ENCODE peak calls at places on chromosomes 1 and 21, in six cellular contexts. T is suprapubic skin, R is psoas muscle, H is brain microvascular endothelial cell, C is HCT116, M is dorsolateral prefrontal cortex. K is an unnamed sample.

GRCh38 chr1:236009857-236010256 is 55.0 kb downstream of the NID1 start:
- DNase-seq in T (no peak), R (no peak), H (peak; percentile 69), C (no peak), M (no peak), K (no peak)

GRCh38 chr1:84740050-84740714 is 49.9 kb upstream of the SSX2IP start:
- DNase-seq in T (no peak), R (no peak), H (no peak), C (no peak), M (no peak), K (no peak)

GRCh38 chr21:46413365-46413696 is 45.4 kb upstream of the DIP2A start:
- DNase-seq in T (no peak), R (no peak), H (no peak), C (no peak), M (no peak), K (no peak)

GRCh38 chr1:5968161-5968736 is 24.0 kb downstream of the NPHP4 start:
- DNase-seq in T (peak; percentile 24), R (no peak), H (no peak), C (no peak), M (no peak), K (no peak)

GRCh38 chr1:23421752-23422312 is 2.7 kb downstream of the TCEA3 start:
- DNase-seq in T (no peak), R (no peak), H (peak; percentile 21), C (no peak), M (no peak), K (no peak)

GRCh38 chr21:39696620-39697019 is 48.4 kb upstream of the IGSF5 start:
- DNase-seq in T (no peak), R (no peak), H (no peak), C (no peak), M (no peak), K (no peak)

GRCh38 chr21:46084041-46084561 is 13.8 kb upstream of the COL6A2 start:
- DNase-seq in T (no peak), R (no peak), H (no peak), C (no peak), M (no peak), K (peak; percentile 73)

GRCh38 chr1:27074175-27074780 is 61.6 kb upstream of the TENT5B start:
- DNase-seq in T (no peak), R (no peak), H (peak; percentile 29), C (no peak), M (no peak), K (no peak)

GRCh38 chr1:224637936-224638335 is 21.8 kb downstream of the CNIH3 start:
- DNase-seq in T (no peak), R (no peak), H (no peak), C (no peak), M (no peak), K (no peak)

GRCh38 chr1:6202256-6202655 is 2.9 kb upstream of the RPL22 start:
- DNase-seq in T (no peak), R (no peak), H (no peak), C (no peak), M (no peak), K (no peak)

GRCh38 chr1:1550591-1551432 is 10.4 kb upstream of the TMEM240 start:
- DNase-seq in T (no peak), R (no peak), H (peak; percentile 71), C (no peak), M (no peak), K (no peak)
- TF ChIP-seq CTCF in T (peak; percentile 31), R (peak; percentile 40), H (peak; percentile 80), C (peak; percentile 8), M (no peak), K (no peak)

GRCh38 chr1:2984399-2985061 is 36.7 kb upstream of the ACTRT2 start:
- DNase-seq in T (peak; percentile 42), R (no peak), H (no peak), C (no peak), M (peak; percentile 41), K (no peak)

GRCh38 chr1:2985694-2986548 is 35.3 kb upstream of the ACTRT2 start:
- DNase-seq in T (no peak), R (no peak), H (no peak), C (no peak), M (no peak), K (no peak)

GRCh38 chr1:2983706-2984398 is 37.4 kb upstream of the ACTRT2 start:
- DNase-seq in T (peak; percentile 38), R (no peak), H (no peak), C (no peak), M (no peak), K (no peak)

GRCh38 chr1:2986549-2987305 is 34.5 kb upstream of the ACTRT2 start:
- DNase-seq in T (no peak), R (no peak), H (no peak), C (no peak), M (no peak), K (no peak)

DNA sequence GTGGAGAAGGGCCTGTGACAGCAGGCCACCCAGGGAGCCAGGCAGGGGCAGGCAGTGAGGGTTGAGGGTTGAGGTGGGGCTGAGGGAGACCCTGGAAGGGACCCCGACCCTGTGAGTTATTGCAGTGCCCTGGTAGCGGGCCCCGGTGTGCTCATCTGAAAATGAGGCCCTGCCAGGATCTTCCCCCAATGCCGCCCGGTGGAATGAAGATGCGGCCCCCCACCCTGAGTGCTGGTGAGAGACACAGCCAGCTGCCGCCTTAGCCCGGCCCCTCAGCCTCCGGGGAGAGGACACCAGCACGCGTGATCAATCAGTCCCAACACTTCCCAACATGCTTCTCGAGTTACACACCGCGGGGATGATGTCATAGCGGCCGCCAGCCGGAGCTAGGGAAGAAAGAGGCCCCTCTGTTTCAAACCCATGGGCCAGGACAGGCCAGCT is 36.1 kb upstream of the ACTRT2 start:
- DNase-seq in T (peak; percentile 35), R (no peak), H (no peak), C (no peak), M (peak; percentile 71), K (peak; percentile 70)
- H3K27me3 ChIP-seq in T (peaks cover 66% of the 10 kb centered on the region), R (peaks cover 3% of the 10 kb centered on the region), H (no peaks in the 10 kb centered on the region), C (no peaks in the 10 kb centered on the region), M (no peaks in the 10 kb centered on the region), K (no peaks in the 10 kb centered on the region)

GRCh38 chr1:193059282-193060225 is at the start of the genes RO60 and UCHL5:
- DNase-seq in T (peak; percentile 98), R (peak; percentile 96), H (peak; percentile 97), C (peak; percentile 99), M (peak; percentile 97), K (peak; percentile 98)

GRCh38 chr1:193054169-193054675 is 4.9 kb downstream of the UCHL5 start:
- DNase-seq in T (no peak), R (no peak), H (no peak), C (no peak), M (no peak), K (no peak)

GRCh38 chr1:193062698-193063463 is 3.5 kb downstream of the RO60 start:
- DNase-seq in T (no peak), R (no peak), H (no peak), C (no peak), M (no peak), K (no peak)

GRCh38 chr1:193060938-193061337 is 1.5 kb downstream of the RO60 start:
- DNase-seq in T (no peak), R (no peak), H (no peak), C (no peak), M (no peak), K (no peak)

DNA sequence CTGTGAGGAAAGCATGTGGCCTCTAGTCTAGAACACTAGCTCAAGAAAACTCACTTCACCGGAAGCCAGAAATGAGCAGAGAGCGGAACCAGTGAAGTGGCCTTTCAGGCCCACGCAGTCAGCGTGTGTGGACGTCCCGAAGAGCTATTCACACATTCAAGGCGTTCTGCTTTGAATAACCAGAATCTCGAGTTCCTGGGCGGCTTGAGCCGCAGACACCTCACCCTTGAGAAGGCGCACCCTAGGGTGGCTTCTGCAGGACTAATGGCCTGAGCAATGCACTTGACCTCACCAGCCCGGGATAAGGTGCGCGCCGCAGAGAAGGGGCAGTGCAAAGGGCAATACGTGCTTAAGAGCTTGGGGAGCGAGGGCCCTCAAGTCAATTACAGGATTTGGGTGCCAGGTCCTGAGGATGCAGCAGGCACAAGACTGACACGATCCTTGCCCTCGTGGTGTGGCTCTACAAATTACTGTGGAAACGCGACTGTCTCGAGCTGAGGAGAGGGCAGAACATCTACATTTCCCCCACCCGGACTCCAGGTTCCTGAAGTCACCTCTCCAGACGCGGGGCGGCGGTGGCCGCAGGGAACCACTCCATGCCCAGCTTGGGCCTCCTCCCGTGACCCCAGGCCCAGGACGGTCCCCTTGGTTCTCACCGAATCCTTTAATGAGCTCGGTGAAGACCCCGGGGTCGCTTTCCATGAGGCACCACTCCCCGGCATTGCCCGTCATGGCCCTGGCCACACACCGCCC is 455 bp downstream of the UCHL5 start:
- DNase-seq in T (peak; percentile 64), R (no peak), H (peak; percentile 45), C (no peak), M (peak; percentile 41), K (peak; percentile 67)
- TF ChIP-seq CTCF in T (no peak), R (no peak), H (no peak), C (no peak), M (no peak), K (no peak)

GRCh38 chr1:22271847-22272801 is 129.2 kb upstream of the WNT4 start:
- DNase-seq in T (no peak), R (no peak), H (no peak), C (no peak), M (no peak), K (no peak)
- H3K27me3 ChIP-seq in T (peaks cover 8% of the 10 kb centered on the region), R (peaks cover 2% of the 10 kb centered on the region), H (peaks cover 6% of the 10 kb centered on the region), C (no peaks in the 10 kb centered on the region), M (no peaks in the 10 kb centered on the region), K (no peaks in the 10 kb centered on the region)

DNA sequence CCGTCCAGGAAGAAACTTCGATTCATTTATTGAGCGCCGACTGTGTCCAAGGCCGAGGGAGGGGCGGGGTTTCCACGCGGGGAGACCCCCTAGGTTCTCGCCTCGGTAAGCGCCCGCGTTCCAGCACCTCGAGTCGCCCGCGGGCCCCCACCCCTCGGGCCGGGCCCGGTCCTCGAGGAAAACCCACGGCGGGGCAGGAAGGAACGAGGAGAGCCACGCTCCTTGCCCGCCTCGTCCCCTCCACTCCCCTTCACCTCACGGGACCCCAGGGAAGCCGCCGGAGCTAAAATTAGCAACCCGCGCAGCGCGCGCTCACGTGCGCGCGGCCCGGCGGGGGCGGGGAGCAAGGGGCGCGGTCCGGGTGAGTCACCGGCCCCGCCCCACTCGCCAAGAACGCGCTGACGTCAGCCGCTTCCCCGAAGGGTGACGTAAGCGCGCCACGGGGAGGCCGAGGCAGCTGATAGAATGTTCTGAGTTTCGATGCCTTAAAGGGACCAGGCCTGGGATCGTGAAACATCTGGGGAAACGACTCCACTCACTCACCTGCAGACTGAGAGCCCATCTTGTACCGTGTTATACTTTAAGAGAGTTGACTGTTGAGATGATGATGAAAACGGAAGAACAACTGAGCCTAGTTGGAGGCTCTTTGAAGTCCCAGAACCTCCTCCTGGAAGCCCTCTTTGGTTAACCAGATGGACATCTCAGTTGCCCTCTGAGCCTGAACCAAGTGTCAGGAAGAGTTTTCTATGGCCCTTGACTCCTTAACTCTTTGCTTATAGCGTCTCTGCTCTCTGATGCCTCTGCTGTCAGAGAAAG is 49.7 kb upstream of the ATF3 start:
- DNase-seq in T (peak; percentile 95), R (peak; percentile 93), H (peak; percentile 87), C (peak; percentile 79), M (peak; percentile 92), K (peak; percentile 92)
- TF ChIP-seq CTCF in T (no peak), R (no peak), H (no peak), C (no peak), M (no peak), K (no peak)

GRCh38 chr1:143727263-143727662 is 244.5 kb downstream of the FAM72C start:
- DNase-seq in T (no peak), R (no peak), H (no peak), C (no peak), M (no peak), K (no peak)
- H3K27me3 ChIP-seq in T (no peaks in the 10 kb centered on the region), R (no peaks in the 10 kb centered on the region), H (no peaks in the 10 kb centered on the region), C (no peaks in the 10 kb centered on the region), M (peaks cover 34% of the 10 kb centered on the region), K (peaks cover 32% of the 10 kb centered on the region)